ENCODE peak calls at places on chromosome 6, in seven cellular contexts. E, V, J, W, L, K and X are unnamed samples.

GRCh38 chr6:35425284-35425683 is 26.9 kb upstream of the FANCE start:
- DNase-seq in E (no peak), L (peak), V (peak), K (no peak), W (no peak), J (no peak), X (peak)

GRCh38 chr6:37819802-37820712 is 530 bp downstream of the ZFAND3 start:
- DNase-seq in V (peak), W (peak), K (peak), J (peak), E (peak), L (peak), X (peak)

GRCh38 chr6:28587011-28587745 is 61.5 kb downstream of the GPX5 start:
- DNase-seq in W (peak), L (peak), E (peak), V (peak), J (peak), K (peak), X (peak)

GRCh38 chr6:99613705-99614429 is 7.2 kb downstream of the PRDM13 start:
- DNase-seq in V (no peak), J (no peak), K (no peak), L (no peak), E (no peak), W (peak), X (no peak)

GRCh38 chr6:106973841-106974336 is 640 bp downstream of the CD24 start:
- DNase-seq in V (no peak), J (no peak), E (peak), W (peak), K (peak), L (peak), X (peak)

GRCh38 chr6:3296537-3297453 is 38.0 kb downstream of the PSMG4 start:
- DNase-seq in J (no peak), E (no peak), V (no peak), W (no peak), K (no peak), L (no peak), X (peak)

GRCh38 chr6:143694560-143694959 is 16.8 kb downstream of the PHACTR2 start:
- DNase-seq in W (no peak), V (no peak), E (no peak), J (peak), K (no peak), L (no peak), X (no peak)

GRCh38 chr6:38266921-38267354 is 372.8 kb downstream of the BTBD9 start:
- DNase-seq in W (no peak), E (no peak), K (no peak), L (no peak), J (no peak), V (no peak), X (no peak)

GRCh38 chr6:34663887-34664269 is 32.7 kb downstream of the ILRUN start:
- DNase-seq in W (no peak), V (peak), L (no peak), J (no peak), E (no peak), K (no peak), X (no peak)

GRCh38 chr6:42727627-42728026 is 5.2 kb upstream of the PRPH2 start:
- DNase-seq in W (no peak), E (no peak), L (no peak), V (peak), K (no peak), J (no peak), X (no peak)

GRCh38 chr6:156791261-156791850 is 14.2 kb downstream of the ARID1B start:
- DNase-seq in K (no peak), V (peak), W (peak), E (no peak), L (no peak), J (peak), X (peak)

GRCh38 chr6:128155826-128156225 is 255.0 kb upstream of the THEMIS start:
- DNase-seq in K (no peak), E (no peak), L (no peak), V (no peak), W (no peak), J (no peak), X (no peak)

GRCh38 chr6:31474871-31475286 is 23.1 kb upstream of the MICB start:
- DNase-seq in J (no peak), L (no peak), W (peak), V (no peak), K (no peak), E (peak), X (no peak)

GRCh38 chr6:79570129-79570801 is 33.0 kb upstream of the LCA5 start:
- DNase-seq in V (no peak), L (peak), J (peak), W (peak), K (peak), E (peak), X (peak)

GRCh38 chr6:109816452-109817374 is 125.6 kb downstream of the FIG4 start:
- DNase-seq in K (no peak), J (no peak), E (no peak), V (no peak), L (no peak), W (no peak), X (no peak)

GRCh38 chr6:77447254-77447653 is 16.0 kb downstream of the HTR1B start:
- DNase-seq in V (no peak), W (no peak), L (no peak), K (no peak), J (peak), E (no peak), X (peak)

GRCh38 chr6:46876126-46876525 is 45.6 kb downstream of the ADGRF5 start:
- DNase-seq in L (peak), E (peak), K (peak), W (peak), J (peak), V (no peak), X (peak)

GRCh38 chr6:24882835-24883555 is 52.8 kb downstream of the RIPOR2 start:
- DNase-seq in L (no peak), V (no peak), W (no peak), E (no peak), J (no peak), K (no peak), X (no peak)

GRCh38 chr6:150964765-150965164 is 99.3 kb downstream of the MTHFD1L start:
- DNase-seq in L (no peak), J (no peak), E (no peak), K (no peak), W (no peak), V (no peak), X (no peak)

GRCh38 chr6:155687645-155688044 is 232.0 kb upstream of the NOX3 start:
- DNase-seq in L (no peak), V (no peak), W (no peak), E (no peak), J (no peak), K (no peak), X (no peak)

GRCh38 chr6:167487706-167488664 is 163.1 kb downstream of the TTLL2 start:
- DNase-seq in K (no peak), E (no peak), V (no peak), L (no peak), J (no peak), W (no peak), X (no peak)

GRCh38 chr6:135728589-135728988 is 122.9 kb upstream of the PDE7B start:
- DNase-seq in J (no peak), E (no peak), L (no peak), W (no peak), K (no peak), V (no peak), X (no peak)

GRCh38 chr6:167565884-167566491 is 241.1 kb downstream of the TTLL2 start:
- DNase-seq in L (no peak), K (no peak), W (no peak), J (no peak), V (no peak), E (peak), X (no peak)

GRCh38 chr6:43900560-43901329 is 130.7 kb downstream of the VEGFA start:
- DNase-seq in V (no peak), L (no peak), K (no peak), J (no peak), W (no peak), E (no peak), X (no peak)

GRCh38 chr6:31585531-31585930 is 546 bp upstream of the LST1 start:
- DNase-seq in J (no peak), L (no peak), K (no peak), W (peak), V (no peak), E (no peak), X (no peak)

GRCh38 chr6:15074806-15075205 is 171.1 kb upstream of the JARID2 start:
- DNase-seq in V (no peak), L (no peak), W (no peak), J (no peak), K (no peak), E (no peak), X (no peak)

GRCh38 chr6:17610835-17611234 is 10.7 kb downstream of the FAM8A1 start:
- DNase-seq in K (no peak), V (no peak), E (no peak), J (no peak), W (no peak), L (no peak), X (no peak)

GRCh38 chr6:63941747-63942470 is 306.3 kb downstream of the PHF3 start:
- DNase-seq in E (no peak), V (no peak), L (no peak), W (no peak), J (peak), K (no peak), X (no peak)
- TF ChIP-seq CTCF in E (no peak), V (no peak), L (no peak), W (no peak), J (no peak), K (no peak), X (no peak)

GRCh38 chr6:137489410-137490371 is 4.5 kb downstream of the OLIG3 start:
- DNase-seq in E (no peak), J (no peak), W (peak), K (no peak), V (peak), L (no peak), X (no peak)

GRCh38 chr6:137488736-137489409 is 5.3 kb downstream of the OLIG3 start:
- DNase-seq in W (peak), V (no peak), K (no peak), J (no peak), L (no peak), E (no peak), X (no peak)

GRCh38 chr6:137486388-137486787 is 7.8 kb downstream of the OLIG3 start:
- DNase-seq in K (no peak), V (no peak), L (no peak), J (no peak), W (peak), E (no peak), X (no peak)

GRCh38 chr6:137487947-137488735 is 6.1 kb downstream of the OLIG3 start:
- DNase-seq in V (no peak), J (no peak), K (no peak), E (no peak), L (no peak), W (peak), X (no peak)

GRCh38 chr6:137487181-137487910 is 6.8 kb downstream of the OLIG3 start:
- DNase-seq in W (peak), L (no peak), J (no peak), K (no peak), E (no peak), V (no peak), X (no peak)
- H3K4me3 ChIP-seq in W (peak), L (no peak), J (no peak), K (no peak), E (no peak), V (no peak), X (no peak)

GRCh38 chr6:33492093-33492492 is 37.7 kb downstream of the ZBTB9 start:
- DNase-seq in J (no peak), K (no peak), L (no peak), V (no peak), W (peak), E (no peak), X (no peak)
- TF ChIP-seq CTCF in J (no peak), K (no peak), L (no peak), V (no peak), W (peak), E (no peak), X (no peak)

GRCh38 chr6:148203970-148204369 is 138.7 kb upstream of the SASH1 start:
- DNase-seq in K (no peak), J (no peak), E (no peak), W (no peak), V (peak), L (no peak), X (peak)
- H3K4me3 ChIP-seq in K (no peak), J (no peak), E (no peak), W (no peak), V (no peak), L (no peak), X (no peak)

GRCh38 chr6:108174371-108175175 is 8.8 kb downstream of the NR2E1 start:
- DNase-seq in E (no peak), J (peak), V (peak), L (no peak), K (no peak), W (peak), X (peak)

GRCh38 chr6:108171918-108172516 is 6.2 kb downstream of the NR2E1 start:
- DNase-seq in K (no peak), E (no peak), J (no peak), V (no peak), W (no peak), L (no peak), X (no peak)

GRCh38 chr6:108176281-108177089 is 10.7 kb downstream of the NR2E1 start:
- DNase-seq in J (no peak), K (no peak), W (peak), E (no peak), V (no peak), L (no peak), X (no peak)

GRCh38 chr6:108175176-108175591 is 9.4 kb downstream of the NR2E1 start:
- DNase-seq in E (no peak), K (no peak), J (no peak), L (no peak), V (no peak), W (no peak), X (no peak)

GRCh38 chr6:108175592-108176279 is 9.9 kb downstream of the NR2E1 start:
- DNase-seq in L (peak), K (no peak), V (no peak), J (no peak), E (no peak), W (peak), X (no peak)
- TF ChIP-seq CTCF in L (no peak), K (no peak), V (no peak), J (no peak), E (no peak), W (peak), X (peak)

GRCh38 chr6:113862112-113862511 is 5.0 kb downstream of the MARCKS start:
- DNase-seq in K (no peak), E (no peak), J (peak), V (no peak), L (no peak), W (no peak), X (no peak)
- H3K4me3 ChIP-seq in K (no peak), E (no peak), J (no peak), V (no peak), L (peak), W (no peak), X (no peak)

GRCh38 chr6:105952326-105952725 is 133.8 kb upstream of the PRDM1 start:
- DNase-seq in E (no peak), W (peak), L (no peak), K (no peak), V (no peak), J (no peak), X (no peak)

GRCh38 chr6:105951322-105951721 is 134.8 kb upstream of the PRDM1 start:
- DNase-seq in E (no peak), V (no peak), J (no peak), L (no peak), K (no peak), W (no peak), X (no peak)

GRCh38 chr6:105949939-105950582 is 136.1 kb upstream of the PRDM1 start:
- DNase-seq in J (no peak), K (no peak), W (peak), L (no peak), V (no peak), E (no peak), X (no peak)

GRCh38 chr6:105954148-105954547 is 132.0 kb upstream of the PRDM1 start:
- DNase-seq in V (no peak), E (no peak), K (no peak), J (no peak), W (no peak), L (no peak), X (no peak)

GRCh38 chr6:105952762-105953700 is 133.1 kb upstream of the PRDM1 start:
- DNase-seq in L (no peak), W (peak), V (no peak), J (no peak), K (no peak), E (no peak), X (no peak)
- TF ChIP-seq CTCF in L (no peak), W (no peak), V (no peak), J (no peak), K (no peak), E (no peak), X (no peak)

GRCh38 chr6:154512214-154512613 is 1.7 kb upstream of the CNKSR3 start:
- DNase-seq in K (no peak), L (no peak), W (no peak), E (no peak), J (no peak), V (no peak), X (no peak)
- H3K4me3 ChIP-seq in K (peak), L (no peak), W (peak), E (no peak), J (no peak), V (no peak), X (no peak)